ENCODE peak calls at places on chromosomes 4 and X, in four cellular contexts. One of them, this sample, is unnamed.

GRCh38 chr4:153233761-153234371 is 29.6 kb downstream of the TRIM2 start:
- DNase-seq in hippocampal formation: no peak
- DNase-seq in M059J: peak
- DNase-seq in spleen: no peak
- DNase-seq in this sample: peak

GRCh38 chr4:25446611-25447010 is 69.5 kb downstream of the ANAPC4 start:
- DNase-seq in hippocampal formation: no peak
- DNase-seq in M059J: no peak
- DNase-seq in spleen: no peak
- DNase-seq in this sample: no peak

GRCh38 chr4:37439809-37440518 is 195.4 kb downstream of the NWD2 start:
- DNase-seq in hippocampal formation: no peak
- DNase-seq in M059J: no peak
- DNase-seq in spleen: no peak
- DNase-seq in this sample: no peak

GRCh38 chr4:112234952-112235609 is 3.5 kb downstream of the AP1AR start:
- DNase-seq in hippocampal formation: peak
- DNase-seq in M059J: peak
- DNase-seq in spleen: no peak
- DNase-seq in this sample: peak

GRCh38 chrX:118755633-118756032 is 28.2 kb downstream of the IL13RA1 start:
- DNase-seq in hippocampal formation: no peak
- DNase-seq in M059J: peak
- DNase-seq in spleen: no peak
- DNase-seq in this sample: no peak

GRCh38 chr4:173522160-173522873 is 7.7 kb downstream of the HAND2 start:
- DNase-seq in hippocampal formation: no peak
- DNase-seq in M059J: peak
- DNase-seq in spleen: peak
- DNase-seq in this sample: no peak

GRCh38 chrX:146173742-146174141 is 356.1 kb downstream of the SLITRK2 start:
- DNase-seq in hippocampal formation: no peak
- DNase-seq in M059J: no peak
- DNase-seq in spleen: no peak
- DNase-seq in this sample: no peak

GRCh38 chr4:185383451-185383850 is 12.3 kb downstream of the LRP2BP start:
- DNase-seq in hippocampal formation: no peak
- DNase-seq in M059J: no peak
- DNase-seq in spleen: no peak
- DNase-seq in this sample: no peak

GRCh38 chr4:174318829-174319764 is 35.4 kb downstream of the CEP44 start:
- DNase-seq in hippocampal formation: no peak
- DNase-seq in M059J: peak
- DNase-seq in spleen: no peak
- DNase-seq in this sample: peak

GRCh38 chr4:82983450-82983849 is 27.2 kb downstream of the LIN54 start:
- DNase-seq in hippocampal formation: no peak
- DNase-seq in M059J: no peak
- DNase-seq in spleen: no peak
- DNase-seq in this sample: no peak

GRCh38 chr4:7172508-7172907 is 19.8 kb upstream of the SORCS2 start:
- DNase-seq in hippocampal formation: no peak
- DNase-seq in M059J: no peak
- DNase-seq in spleen: peak
- DNase-seq in this sample: no peak

GRCh38 chr4:83011779-83012630 is 1.4 kb upstream of the LIN54 start:
- DNase-seq in hippocampal formation: peak
- DNase-seq in M059J: peak
- DNase-seq in spleen: no peak
- DNase-seq in this sample: peak

GRCh38 chr4:90419124-90419711 is 292.0 kb downstream of the CCSER1 start:
- DNase-seq in hippocampal formation: no peak
- DNase-seq in M059J: peak
- DNase-seq in spleen: no peak
- DNase-seq in this sample: peak

GRCh38 chr4:4859010-4859798 is at the start of gene MSX1:
- DNase-seq in hippocampal formation: peak
- DNase-seq in M059J: peak
- DNase-seq in spleen: peak
- DNase-seq in this sample: peak

GRCh38 chr4:68906238-68907137 is 45.1 kb downstream of the UGT2A3 start:
- DNase-seq in hippocampal formation: no peak
- DNase-seq in M059J: no peak
- DNase-seq in spleen: no peak
- DNase-seq in this sample: no peak

GRCh38 chr4:59122626-59123025 is 2012.4 kb upstream of the IGFBP7 start:
- DNase-seq in hippocampal formation: no peak
- DNase-seq in M059J: no peak
- DNase-seq in spleen: no peak
- DNase-seq in this sample: no peak

GRCh38 chr4:103626296-103626695 is 93.5 kb downstream of the TACR3 start:
- DNase-seq in hippocampal formation: no peak
- DNase-seq in M059J: no peak
- DNase-seq in spleen: no peak
- DNase-seq in this sample: no peak

GRCh38 chr4:182916483-182917181 is 554 bp downstream of the DCTD start:
- DNase-seq in hippocampal formation: peak
- DNase-seq in M059J: peak
- DNase-seq in spleen: peak
- DNase-seq in this sample: peak

GRCh38 chrX:72050011-72050410 is 81.7 kb downstream of the RTL5 start:
- DNase-seq in hippocampal formation: no peak
- DNase-seq in M059J: no peak
- DNase-seq in spleen: no peak
- DNase-seq in this sample: no peak

GRCh38 chr4:153676984-153677383 is 7.1 kb upstream of the TLR2 start:
- DNase-seq in hippocampal formation: no peak
- DNase-seq in M059J: peak
- DNase-seq in spleen: no peak
- DNase-seq in this sample: peak

GRCh38 chrX:107135076-107135964 is 16.7 kb upstream of the RBM41 start:
- DNase-seq in hippocampal formation: no peak
- DNase-seq in M059J: peak
- DNase-seq in spleen: no peak
- DNase-seq in this sample: peak

GRCh38 chr4:52873191-52873590 is 11.1 kb downstream of the RASL11B start:
- DNase-seq in hippocampal formation: peak
- DNase-seq in M059J: no peak
- DNase-seq in spleen: no peak
- DNase-seq in this sample: no peak